ENCODE peak calls at places on chromosomes 6 and 20, in five cellular contexts. X is NCI-H1105 treated with DMSO at 0.1 percent for 48 hours; Q is AG10803; E is stimulated activated CD8-positive, alpha-beta memory T cell treated with anti-CD3 and anti-CD28 coated beads, Interleukin-15, amount 100 ng/mL, for 24 hours; J is stimulated activated CD4-positive, alpha-beta T cell treated with anti-CD3 and anti-CD28 coated beads, TNF-alpha, amount 100 ng/mL, for 1 hour. L is an unnamed sample.

GRCh38 chr20:40442181-40442963 is 246.7 kb downstream of the MAFB start:
- DNase-seq in X (no peak), Q (peak), E (no peak), J (no peak), L (no peak)

GRCh38 chr20:48728042-48728837 is 99.6 kb downstream of the PREX1 start:
- DNase-seq in X (no peak), Q (no peak), E (no peak), J (no peak), L (no peak)

GRCh38 chr6:114355300-114355699 is 12.5 kb upstream of the HS3ST5 start:
- DNase-seq in X (no peak), Q (no peak), E (no peak), J (no peak), L (no peak)

GRCh38 chr6:169961772-169962561 is 210.5 kb downstream of the ERMARD start:
- DNase-seq in X (no peak), Q (no peak), E (no peak), J (no peak), L (no peak)

GRCh38 chr6:157912326-157912725 is 69.3 kb upstream of the SYNJ2 start:
- DNase-seq in X (no peak), Q (peak), E (no peak), J (no peak), L (no peak)

GRCh38 chr6:398065-398464 is 6.5 kb downstream of the IRF4 start:
- DNase-seq in X (no peak), Q (no peak), E (no peak), J (no peak), L (no peak)

GRCh38 chr6:11064836-11065235 is 20.7 kb upstream of the ELOVL2 start:
- DNase-seq in X (no peak), Q (no peak), E (no peak), J (no peak), L (no peak)

GRCh38 chr6:89489078-89489477 is 56.1 kb downstream of the ANKRD6 start:
- DNase-seq in X (no peak), Q (no peak), E (no peak), J (no peak), L (no peak)

GRCh38 chr20:9514461-9515210 is at the start of gene LAMP5:
- DNase-seq in X (peak), Q (peak), E (no peak), J (no peak), L (no peak)

GRCh38 chr6:40358473-40359460 is 228.4 kb downstream of the LRFN2 start:
- DNase-seq in X (no peak), Q (no peak), E (no peak), J (no peak), L (peak)

GRCh38 chr6:137823826-137824501 is 43.1 kb upstream of the TNFAIP3 start:
- DNase-seq in X (no peak), Q (peak), E (peak), J (no peak), L (peak)

GRCh38 chr6:123519191-123519510 is 117.6 kb downstream of the TRDN start:
- DNase-seq in X (no peak), Q (no peak), E (no peak), J (no peak), L (no peak)

GRCh38 chr6:29968130-29968529 is 25.8 kb downstream of the HLA-A start:
- DNase-seq in X (no peak), Q (peak), E (no peak), J (no peak), L (no peak)

GRCh38 chr20:41078329-41078728 is 49.7 kb downstream of the TOP1 start:
- DNase-seq in X (peak), Q (peak), E (no peak), J (no peak), L (no peak)

GRCh38 chr6:83518946-83519489 is 6.7 kb downstream of the PRSS35 start:
- DNase-seq in X (peak), Q (peak), E (no peak), J (no peak), L (no peak)

GRCh38 chr6:19851273-19852089 is 14.3 kb downstream of the ID4 start:
- DNase-seq in X (peak), Q (peak), E (no peak), J (no peak), L (no peak)

GRCh38 chr6:106072501-106073140 is 13.5 kb upstream of the PRDM1 start:
- DNase-seq in X (no peak), Q (no peak), E (no peak), J (no peak), L (no peak)

GRCh38 chr6:108686896-108687295 is 126.2 kb downstream of the FOXO3 start:
- DNase-seq in X (no peak), Q (no peak), E (no peak), J (no peak), L (no peak)

GRCh38 chr20:38599410-38599882 is 2.2 kb upstream of the ARHGAP40 start:
- DNase-seq in X (no peak), Q (no peak), E (no peak), J (no peak), L (no peak)

GRCh38 chr6:15336905-15337583 is 91.2 kb downstream of the JARID2 start:
- DNase-seq in X (no peak), Q (no peak), E (no peak), J (no peak), L (no peak)

GRCh38 chr6:135182993-135183531 is 2.0 kb downstream of the MYB start:
- DNase-seq in X (peak), Q (no peak), E (peak), J (peak), L (no peak)

GRCh38 chr6:20569000-20569610 is 34.8 kb downstream of the CDKAL1 start:
- DNase-seq in X (peak), Q (peak), E (no peak), J (no peak), L (no peak)

GRCh38 chr20:62949153-62949821 is 3.2 kb upstream of the SLC17A9 start:
- DNase-seq in X (no peak), Q (no peak), E (no peak), J (no peak), L (no peak)

GRCh38 chr6:107744927-107745326 is 79.2 kb downstream of the SCML4 start:
- DNase-seq in X (no peak), Q (no peak), E (no peak), J (no peak), L (no peak)

GRCh38 chr6:32329141-32329540 is 42.6 kb downstream of the TSBP1 start:
- DNase-seq in X (no peak), Q (peak), E (no peak), J (no peak), L (no peak)